ENCODE peak calls at places on chromosomes 13 and 19, in eight cellular contexts. One of them, this sample, is unnamed.

GRCh38 chr13:30108216-30108912 is 199.0 kb downstream of the KATNAL1 start:
- DNase-seq in naive B cell: no peak
- DNase-seq in foreskin fibroblast: no peak
- DNase-seq in head of caudate nucleus: no peak
- DNase-seq in dorsolateral prefrontal cortex: no peak
- DNase-seq in AG09309: no peak
- DNase-seq in NCI-H146: no peak
- DNase-seq in stimulated activated CD8-positive, alpha-beta memory T cell treated with anti-CD3 and anti-CD28 coated beads, Interleukin-15, amount 100 ng/mL, for 24 hours: no peak
- DNase-seq in this sample: no peak

GRCh38 chr13:111210082-111210481 is 95.0 kb downstream of the ARHGEF7 start:
- DNase-seq in head of caudate nucleus: no peak
- DNase-seq in NCI-H146: no peak
- DNase-seq in naive B cell: no peak
- DNase-seq in dorsolateral prefrontal cortex: no peak
- DNase-seq in AG09309: no peak
- DNase-seq in foreskin fibroblast: peak
- DNase-seq in stimulated activated CD8-positive, alpha-beta memory T cell treated with anti-CD3 and anti-CD28 coated beads, Interleukin-15, amount 100 ng/mL, for 24 hours: no peak
- DNase-seq in this sample: no peak

GRCh38 chr19:4877753-4878490 is 10.5 kb upstream of the PLIN3 start:
- DNase-seq in stimulated activated CD8-positive, alpha-beta memory T cell treated with anti-CD3 and anti-CD28 coated beads, Interleukin-15, amount 100 ng/mL, for 24 hours: no peak
- DNase-seq in AG09309: no peak
- DNase-seq in dorsolateral prefrontal cortex: peak
- DNase-seq in NCI-H146: no peak
- DNase-seq in head of caudate nucleus: peak
- DNase-seq in naive B cell: no peak
- DNase-seq in foreskin fibroblast: peak
- DNase-seq in this sample: peak

GRCh38 chr19:55353803-55354697 is 469 bp downstream of the COX6B2 start:
- DNase-seq in stimulated activated CD8-positive, alpha-beta memory T cell treated with anti-CD3 and anti-CD28 coated beads, Interleukin-15, amount 100 ng/mL, for 24 hours: peak
- DNase-seq in foreskin fibroblast: peak
- DNase-seq in naive B cell: peak
- DNase-seq in NCI-H146: peak
- DNase-seq in dorsolateral prefrontal cortex: no peak
- DNase-seq in AG09309: no peak
- DNase-seq in head of caudate nucleus: no peak
- DNase-seq in this sample: no peak

GRCh38 chr13:95181586-95181985 is 119.7 kb downstream of the ABCC4 start:
- DNase-seq in head of caudate nucleus: no peak
- DNase-seq in foreskin fibroblast: no peak
- DNase-seq in NCI-H146: no peak
- DNase-seq in stimulated activated CD8-positive, alpha-beta memory T cell treated with anti-CD3 and anti-CD28 coated beads, Interleukin-15, amount 100 ng/mL, for 24 hours: no peak
- DNase-seq in AG09309: no peak
- DNase-seq in dorsolateral prefrontal cortex: no peak
- DNase-seq in naive B cell: no peak
- DNase-seq in this sample: no peak

GRCh38 chr19:5128932-5129389 is 160.0 kb downstream of the KDM4B start:
- DNase-seq in dorsolateral prefrontal cortex: peak
- DNase-seq in head of caudate nucleus: no peak
- DNase-seq in stimulated activated CD8-positive, alpha-beta memory T cell treated with anti-CD3 and anti-CD28 coated beads, Interleukin-15, amount 100 ng/mL, for 24 hours: no peak
- DNase-seq in NCI-H146: no peak
- DNase-seq in naive B cell: peak
- DNase-seq in AG09309: no peak
- DNase-seq in foreskin fibroblast: no peak
- DNase-seq in this sample: no peak

GRCh38 chr13:45119469-45119989 is 781 bp upstream of the GTF2F2 start:
- DNase-seq in dorsolateral prefrontal cortex: peak
- DNase-seq in NCI-H146: peak
- DNase-seq in naive B cell: peak
- DNase-seq in AG09309: no peak
- DNase-seq in stimulated activated CD8-positive, alpha-beta memory T cell treated with anti-CD3 and anti-CD28 coated beads, Interleukin-15, amount 100 ng/mL, for 24 hours: no peak
- DNase-seq in head of caudate nucleus: no peak
- DNase-seq in foreskin fibroblast: peak
- DNase-seq in this sample: no peak

GRCh38 chr13:114203536-114203935 is 24.5 kb downstream of the CFAP97D2 start:
- DNase-seq in AG09309: no peak
- DNase-seq in foreskin fibroblast: no peak
- DNase-seq in stimulated activated CD8-positive, alpha-beta memory T cell treated with anti-CD3 and anti-CD28 coated beads, Interleukin-15, amount 100 ng/mL, for 24 hours: no peak
- DNase-seq in naive B cell: no peak
- DNase-seq in dorsolateral prefrontal cortex: no peak
- DNase-seq in NCI-H146: no peak
- DNase-seq in head of caudate nucleus: no peak
- DNase-seq in this sample: no peak

GRCh38 chr13:77033717-77034302 is 6.9 kb upstream of the FBXL3 start:
- DNase-seq in head of caudate nucleus: no peak
- DNase-seq in foreskin fibroblast: peak
- DNase-seq in naive B cell: no peak
- DNase-seq in AG09309: no peak
- DNase-seq in stimulated activated CD8-positive, alpha-beta memory T cell treated with anti-CD3 and anti-CD28 coated beads, Interleukin-15, amount 100 ng/mL, for 24 hours: no peak
- DNase-seq in NCI-H146: no peak
- DNase-seq in dorsolateral prefrontal cortex: no peak
- DNase-seq in this sample: no peak

GRCh38 chr19:18010149-18010548 is 2.2 kb downstream of the ARRDC2 start:
- DNase-seq in AG09309: no peak
- DNase-seq in head of caudate nucleus: no peak
- DNase-seq in foreskin fibroblast: no peak
- DNase-seq in dorsolateral prefrontal cortex: no peak
- DNase-seq in NCI-H146: no peak
- DNase-seq in stimulated activated CD8-positive, alpha-beta memory T cell treated with anti-CD3 and anti-CD28 coated beads, Interleukin-15, amount 100 ng/mL, for 24 hours: no peak
- DNase-seq in naive B cell: no peak
- DNase-seq in this sample: no peak

GRCh38 chr19:23481043-23481442 is 85.8 kb upstream of the ZNF91 start:
- DNase-seq in foreskin fibroblast: no peak
- DNase-seq in stimulated activated CD8-positive, alpha-beta memory T cell treated with anti-CD3 and anti-CD28 coated beads, Interleukin-15, amount 100 ng/mL, for 24 hours: no peak
- DNase-seq in naive B cell: no peak
- DNase-seq in NCI-H146: no peak
- DNase-seq in dorsolateral prefrontal cortex: no peak
- DNase-seq in head of caudate nucleus: no peak
- DNase-seq in AG09309: no peak
- DNase-seq in this sample: no peak

GRCh38 chr19:56639217-56639616 is 3.7 kb upstream of the SMIM17 start:
- DNase-seq in AG09309: no peak
- DNase-seq in naive B cell: no peak
- DNase-seq in foreskin fibroblast: peak
- DNase-seq in dorsolateral prefrontal cortex: no peak
- DNase-seq in stimulated activated CD8-positive, alpha-beta memory T cell treated with anti-CD3 and anti-CD28 coated beads, Interleukin-15, amount 100 ng/mL, for 24 hours: no peak
- DNase-seq in head of caudate nucleus: no peak
- DNase-seq in NCI-H146: no peak
- DNase-seq in this sample: no peak

GRCh38 chr13:40987606-40988280 is 31.4 kb downstream of the ELF1 start:
- DNase-seq in stimulated activated CD8-positive, alpha-beta memory T cell treated with anti-CD3 and anti-CD28 coated beads, Interleukin-15, amount 100 ng/mL, for 24 hours: no peak
- DNase-seq in dorsolateral prefrontal cortex: no peak
- DNase-seq in naive B cell: no peak
- DNase-seq in foreskin fibroblast: no peak
- DNase-seq in AG09309: no peak
- DNase-seq in NCI-H146: no peak
- DNase-seq in head of caudate nucleus: no peak
- DNase-seq in this sample: no peak

GRCh38 chr13:45368571-45368970 is 27.6 kb upstream of the TPT1 start:
- DNase-seq in naive B cell: no peak
- DNase-seq in NCI-H146: no peak
- DNase-seq in stimulated activated CD8-positive, alpha-beta memory T cell treated with anti-CD3 and anti-CD28 coated beads, Interleukin-15, amount 100 ng/mL, for 24 hours: no peak
- DNase-seq in AG09309: no peak
- DNase-seq in dorsolateral prefrontal cortex: no peak
- DNase-seq in foreskin fibroblast: no peak
- DNase-seq in head of caudate nucleus: no peak
- DNase-seq in this sample: no peak

GRCh38 chr19:38735257-38735686 is 9.0 kb downstream of the CAPN12 start:
- DNase-seq in dorsolateral prefrontal cortex: no peak
- DNase-seq in foreskin fibroblast: no peak
- DNase-seq in AG09309: no peak
- DNase-seq in stimulated activated CD8-positive, alpha-beta memory T cell treated with anti-CD3 and anti-CD28 coated beads, Interleukin-15, amount 100 ng/mL, for 24 hours: no peak
- DNase-seq in head of caudate nucleus: no peak
- DNase-seq in NCI-H146: peak
- DNase-seq in naive B cell: peak
- DNase-seq in this sample: no peak

GRCh38 chr19:840519-841206 is at the start of gene PRTN3:
- DNase-seq in NCI-H146: no peak
- DNase-seq in naive B cell: no peak
- DNase-seq in foreskin fibroblast: no peak
- DNase-seq in dorsolateral prefrontal cortex: no peak
- DNase-seq in stimulated activated CD8-positive, alpha-beta memory T cell treated with anti-CD3 and anti-CD28 coated beads, Interleukin-15, amount 100 ng/mL, for 24 hours: no peak
- DNase-seq in AG09309: no peak
- DNase-seq in head of caudate nucleus: no peak
- DNase-seq in this sample: no peak